ENCODE peak calls at places on chromosomes 4 and X, in five cellular contexts. Y is dorsolateral prefrontal cortex, D is fibroblast of mammary gland, L is HTR-8/SVneo, A is non-pigmented ciliary epithelial cell. J is an unnamed sample.

GRCh38 chrX:103400931-103401330 is 24.6 kb downstream of the BEX3 start:
- DNase-seq in Y (no peak), D (no peak), L (no peak), A (no peak), J (no peak)

GRCh38 chrX:101686574-101686973 is 26.9 kb upstream of the ARMCX2 start:
- DNase-seq in Y (no peak), D (no peak), L (no peak), A (no peak), J (no peak)

GRCh38 chr4:139841464-139842195 is 176.0 kb downstream of the MGST2 start:
- DNase-seq in Y (no peak), D (no peak), L (no peak), A (no peak), J (no peak)

GRCh38 chr4:123477804-123478209 is 81.2 kb downstream of the SPRY1 start:
- DNase-seq in Y (no peak), D (peak), L (no peak), A (peak), J (no peak)

GRCh38 chr4:138889216-138889615 is 126.4 kb upstream of the NOCT start:
- DNase-seq in Y (no peak), D (no peak), L (no peak), A (no peak), J (no peak)

GRCh38 chr4:71009796-71010588 is 16.5 kb downstream of the DCK start:
- DNase-seq in Y (no peak), D (peak), L (no peak), A (no peak), J (no peak)

GRCh38 chr4:153318696-153319320 is 25.7 kb upstream of the MND1 start:
- DNase-seq in Y (no peak), D (peak), L (peak), A (no peak), J (peak)

GRCh38 chrX:19852014-19853005 is 35.1 kb downstream of the SH3KBP1 start:
- DNase-seq in Y (no peak), D (peak), L (no peak), A (no peak), J (no peak)

GRCh38 chr4:21181716-21182115 is 481.5 kb downstream of the PACRGL start:
- DNase-seq in Y (no peak), D (no peak), L (no peak), A (peak), J (no peak)

GRCh38 chr4:848307-848691 is 22.4 kb upstream of the CPLX1 start:
- DNase-seq in Y (no peak), D (no peak), L (no peak), A (no peak), J (no peak)

GRCh38 chr4:90328558-90328957 is 201.4 kb downstream of the CCSER1 start:
- DNase-seq in Y (no peak), D (peak), L (peak), A (no peak), J (no peak)

GRCh38 chr4:94827481-94828110 is 69.8 kb downstream of the BMPR1B start:
- DNase-seq in Y (no peak), D (peak), L (peak), A (peak), J (peak)

GRCh38 chr4:174378951-174379350 is 95.2 kb downstream of the CEP44 start:
- DNase-seq in Y (no peak), D (no peak), L (no peak), A (no peak), J (no peak)

GRCh38 chrX:40152706-40153334 is 55.1 kb upstream of the BCOR start:
- DNase-seq in Y (no peak), D (no peak), L (no peak), A (no peak), J (no peak)

GRCh38 chr4:134375775-134376174 is 174.2 kb upstream of the PABPC4L start:
- DNase-seq in Y (no peak), D (no peak), L (no peak), A (no peak), J (no peak)

GRCh38 chrX:123339201-123339905 is 155.3 kb downstream of the GRIA3 start:
- DNase-seq in Y (no peak), D (peak), L (no peak), A (peak), J (no peak)

GRCh38 chr4:137804906-137805511 is 272.7 kb upstream of the PCDH18 start:
- DNase-seq in Y (no peak), D (no peak), L (no peak), A (no peak), J (no peak)

GRCh38 chr4:150316332-150317205 is 238.3 kb downstream of the DCLK2 start:
- DNase-seq in Y (no peak), D (no peak), L (no peak), A (no peak), J (no peak)

GRCh38 chrX:100353326-100353725 is 56.7 kb downstream of the PCDH19 start:
- DNase-seq in Y (no peak), D (no peak), L (no peak), A (no peak), J (no peak)

GRCh38 chr4:10873809-10874208 is 189.2 kb upstream of the CLNK start:
- DNase-seq in Y (no peak), D (no peak), L (no peak), A (no peak), J (no peak)

GRCh38 chr4:8709729-8710360 is 117.3 kb downstream of the CPZ start:
- DNase-seq in Y (no peak), D (no peak), L (no peak), A (no peak), J (no peak)